ENCODE peak calls at places on chromosomes 3 and 15, in four cellular contexts. O is spleen, A is gastrocnemius medialis, I is stomach. U is an unnamed sample.

GRCh38 chr15:83061680-83062079 is 5.4 kb downstream of the BTBD1 start:
- DNase-seq in A (no peak), O (no peak), I (no peak), U (no peak)

GRCh38 chr15:90851114-90851513 is 17.3 kb upstream of the FURIN start:
- DNase-seq in O (no peak), I (no peak), A (no peak), U (no peak)

GRCh38 chr15:71051539-71051938 is 63.7 kb upstream of the THSD4 start:
- DNase-seq in O (no peak), A (no peak), I (no peak), U (no peak)

GRCh38 chr15:94478763-94479162 is 247.4 kb downstream of the MCTP2 start:
- DNase-seq in I (no peak), A (no peak), O (no peak), U (no peak)

GRCh38 chr15:62554164-62554563 is 389.1 kb upstream of the C2CD4B start:
- DNase-seq in O (no peak), I (no peak), A (no peak), U (no peak)

GRCh38 chr3:53150247-53151085 is 10.5 kb upstream of the PRKCD start:
- DNase-seq in I (peak; percentile 91), A (no peak), O (no peak), U (no peak)

GRCh38 chr3:8985876-8986275 is 22.6 kb upstream of the RAD18 start:
- DNase-seq in O (no peak), A (no peak), I (no peak), U (no peak)

GRCh38 chr3:128730521-128730920 is 4.5 kb downstream of the RAB7A start:
- DNase-seq in O (no peak), I (no peak), A (no peak), U (no peak)

GRCh38 chr15:73346735-73347312 is 21.9 kb downstream of the HCN4 start:
- DNase-seq in O (no peak), I (peak; percentile 74), A (no peak), U (no peak)

GRCh38 chr3:27960133-27960532 is 238.0 kb upstream of the EOMES start:
- DNase-seq in A (no peak), O (no peak), I (no peak), U (no peak)

GRCh38 chr3:23739536-23739935 is 66.2 kb upstream of the UBE2E1 start:
- DNase-seq in O (no peak), A (peak; percentile 69), I (no peak), U (no peak)

GRCh38 chr3:149352556-149352955 is 19.1 kb upstream of the TM4SF18 start:
- DNase-seq in A (no peak), O (peak; percentile 78), I (peak; percentile 57), U (no peak)

GRCh38 chr3:11581237-11582122 is 62.2 kb downstream of the VGLL4 start:
- DNase-seq in O (no peak), A (no peak), I (no peak), U (no peak)

GRCh38 chr15:83446417-83446816 is 724 bp upstream of the SH3GL3 start:
- DNase-seq in A (no peak), I (no peak), O (no peak), U (no peak)

GRCh38 chr3:9600597-9600996 is 47.0 kb upstream of the LHFPL4 start:
- DNase-seq in O (no peak), I (peak; percentile 74), A (no peak), U (no peak)

GRCh38 chr3:19149388-19149787 is 1.1 kb downstream of the KCNH8 start:
- DNase-seq in I (no peak), A (no peak), O (no peak), U (no peak)

GRCh38 chr3:62911531-62911930 is 36.3 kb upstream of the CADPS start:
- DNase-seq in O (no peak), I (no peak), A (no peak), U (no peak)

GRCh38 chr3:161233557-161233956 is 12.4 kb downstream of the NMD3 start:
- DNase-seq in O (no peak), A (no peak), I (no peak), U (no peak)

GRCh38 chr15:100735654-100736053 is 133.3 kb downstream of the ASB7 start:
- DNase-seq in I (no peak), A (no peak), O (no peak), U (no peak)

GRCh38 chr3:4776980-4777581 is 202.2 kb upstream of the BHLHE40 start:
- DNase-seq in I (no peak), A (no peak), O (no peak), U (no peak)

GRCh38 chr3:89173546-89173945 is 66.1 kb downstream of the EPHA3 start:
- DNase-seq in I (no peak), A (no peak), O (no peak), U (no peak)

GRCh38 chr3:7917443-7918151 is 584.0 kb upstream of the LMCD1 start:
- DNase-seq in O (no peak), A (no peak), I (no peak), U (no peak)

GRCh38 chr3:157921767-157922166 is 184.5 kb downstream of the SHOX2 start:
- DNase-seq in A (no peak), O (no peak), I (no peak), U (no peak)

GRCh38 chr3:41131224-41131623 is 68.1 kb upstream of the CTNNB1 start:
- DNase-seq in O (no peak), I (no peak), A (no peak), U (no peak)

GRCh38 chr3:41683666-41684350 is 278.1 kb downstream of the ULK4 start:
- DNase-seq in I (no peak), A (no peak), O (no peak), U (no peak)

GRCh38 chr3:118938183-118938961 is 96.3 kb downstream of the IGSF11 start:
- DNase-seq in I (no peak), O (no peak), A (no peak), U (no peak)

GRCh38 chr3:177146646-177147045 is 50.6 kb downstream of the TBL1XR1 start:
- DNase-seq in O (no peak), A (no peak), I (no peak), U (no peak)

GRCh38 chr3:177154733-177155132 is 42.5 kb downstream of the TBL1XR1 start:
- DNase-seq in O (no peak), A (no peak), I (no peak), U (no peak)

GRCh38 chr3:177147790-177148189 is 49.5 kb downstream of the TBL1XR1 start:
- DNase-seq in O (no peak), I (no peak), A (no peak), U (no peak)

GRCh38 chr3:177150218-177150916 is 46.9 kb downstream of the TBL1XR1 start:
- DNase-seq in I (no peak), A (no peak), O (no peak), U (no peak)

GRCh38 chr3:177150970-177151627 is 46.2 kb downstream of the TBL1XR1 start:
- DNase-seq in I (no peak), O (no peak), A (no peak), U (peak; percentile 72)
- H3K4me3 ChIP-seq in I (no peak overlapping the region), O (no peak overlapping the region), A (no peak overlapping the region), U (no peak overlapping the region)

DNA sequence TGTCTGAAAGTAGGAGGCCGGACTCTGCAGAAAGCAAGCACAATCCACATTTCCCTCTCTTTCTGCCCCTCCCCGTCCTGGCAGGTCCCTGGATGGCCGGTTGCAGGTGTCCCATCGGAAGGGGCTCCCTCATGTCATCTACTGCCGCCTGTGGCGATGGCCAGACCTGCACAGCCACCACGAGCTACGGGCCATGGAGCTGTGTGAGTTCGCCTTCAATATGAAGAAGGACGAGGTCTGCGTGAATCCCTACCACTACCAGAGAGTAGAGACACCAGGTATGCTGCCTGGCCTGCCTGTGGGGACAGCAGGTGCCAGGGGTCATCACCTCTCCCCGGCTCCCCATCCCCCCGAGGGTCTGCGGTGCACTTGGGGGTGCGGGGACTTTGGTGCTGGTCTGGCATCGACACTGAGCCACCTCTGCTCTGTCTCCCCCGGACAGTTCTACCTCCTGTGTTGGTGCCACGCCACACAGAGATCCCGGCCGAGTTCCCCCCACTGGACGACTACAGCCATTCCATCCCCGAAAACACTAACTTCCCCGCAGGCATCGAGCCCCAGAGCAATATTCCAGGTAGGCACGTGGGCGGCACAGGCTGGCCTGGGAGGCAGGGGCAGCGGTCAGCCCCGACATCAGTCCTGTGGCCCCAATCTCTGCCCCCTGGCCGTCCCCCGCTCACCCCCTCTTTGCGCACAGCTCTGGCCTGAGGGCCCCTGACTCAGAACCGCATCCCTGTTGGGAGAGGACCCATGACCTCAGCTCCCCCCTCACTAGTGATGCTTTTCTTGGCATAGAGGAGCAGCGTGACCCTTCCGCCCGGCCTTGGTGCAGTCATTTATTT is 89.4 kb downstream of the AAGAB start:
- DNase-seq in I (no peak), O (no peak), A (no peak), U (no peak)
- H3K4me3 ChIP-seq in I (no peak overlapping the region), O (no peak overlapping the region), A (no peak overlapping the region), U (no peak overlapping the region)

GRCh38 chr3:188581365-188581764 is 427.4 kb downstream of the LPP start:
- DNase-seq in O (no peak), A (no peak), I (no peak), U (no peak)

GRCh38 chr3:188584958-188585689 is 431.2 kb downstream of the LPP start:
- DNase-seq in O (no peak), A (no peak), I (no peak), U (no peak)

GRCh38 chr3:188584162-188584529 is 430.2 kb downstream of the LPP start:
- DNase-seq in O (no peak), A (peak; percentile 17), I (no peak), U (no peak)

GRCh38 chr3:188581791-188582190 is 427.8 kb downstream of the LPP start:
- DNase-seq in O (no peak), I (no peak), A (no peak), U (no peak)

DNA sequence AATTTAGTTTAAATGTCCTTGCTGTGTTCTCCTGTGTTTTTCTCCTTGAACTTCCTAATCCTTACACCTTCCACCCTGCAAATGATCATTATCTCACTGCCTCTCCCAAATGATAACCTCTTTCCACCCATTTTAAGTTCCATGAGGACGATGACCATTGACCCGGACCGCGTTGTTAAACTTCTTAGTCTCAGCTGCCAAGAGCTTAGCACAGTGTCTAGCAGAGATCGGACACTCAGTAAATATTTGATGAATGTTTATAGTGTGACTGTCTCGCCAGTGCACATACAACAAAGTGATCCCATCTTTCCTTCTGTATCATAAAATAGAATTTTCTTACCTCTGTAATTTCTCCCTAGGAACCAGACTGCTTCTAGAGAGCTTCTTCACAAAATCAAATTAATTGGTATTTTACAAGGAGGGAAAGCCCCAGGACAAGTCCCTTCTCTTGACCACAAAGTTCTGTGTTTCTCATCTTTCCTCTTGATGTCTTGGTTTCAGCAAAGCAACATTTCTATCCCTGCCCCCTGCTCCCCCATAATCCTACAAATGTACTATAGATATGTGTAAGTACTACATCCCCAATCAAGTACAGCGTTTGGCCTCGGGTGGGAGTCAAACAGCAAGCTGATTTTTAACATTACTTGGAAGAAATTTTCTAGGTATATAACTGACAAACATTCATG is 429.7 kb downstream of the LPP start:
- DNase-seq in I (no peak), O (no peak), A (no peak), U (no peak)
- H3K4me3 ChIP-seq in I (no peak overlapping the region), O (no peak overlapping the region), A (no peak overlapping the region), U (no peak overlapping the region)

DNA sequence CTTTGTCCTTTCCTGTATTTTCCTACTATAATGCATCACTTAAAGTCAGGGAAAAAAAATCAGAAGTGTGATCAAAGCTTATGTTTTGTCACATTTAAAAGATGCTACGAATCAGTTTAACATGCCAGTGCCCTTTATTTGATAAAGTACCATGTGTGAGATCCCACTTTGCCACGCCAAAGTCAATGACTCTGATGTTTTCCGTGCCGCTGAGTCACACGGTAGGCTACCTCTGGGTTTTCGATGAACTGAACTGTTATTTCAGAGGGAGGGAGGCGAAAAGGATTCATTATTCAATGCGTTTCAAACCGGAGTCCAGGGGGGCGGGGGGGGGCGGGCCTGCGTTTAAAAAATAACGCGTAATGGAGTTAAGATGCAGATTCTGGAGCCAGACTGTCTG is 203.0 kb downstream of the ABHD5 start:
- DNase-seq in O (no peak), A (no peak), I (no peak), U (no peak)
- H3K4me3 ChIP-seq in O (peak overlapping the region; percentile 43), A (peak overlapping the region; percentile 40), I (peak overlapping the region; percentile 48), U (peak overlapping the region; percentile 56)

U was measured in AG04450.